ENCODE peak calls at places on chromosome 4, in eight cellular contexts. I, Q, W, J, M, A, N and Y are unnamed samples. For H3K27me3, the result is how much of the 10 kb centered on the place peaks cover.

GRCh38 chr4:115851918-115852766 is 738.7 kb upstream of the NDST4 start:
- DNase-seq in I (peak), Q (peak), W (no peak), J (no peak), M (no peak), A (no peak), N (peak), Y (peak)

GRCh38 chr4:138952405-138952804 is 63.2 kb upstream of the NOCT start:
- DNase-seq in I (peak), Q (no peak), W (peak), J (no peak), M (no peak), A (no peak), N (no peak), Y (no peak)

GRCh38 chr4:124121511-124121934 is 591.0 kb downstream of the ANKRD50 start:
- DNase-seq in I (peak), Q (no peak), W (no peak), J (no peak), M (no peak), A (no peak), N (no peak), Y (peak)

GRCh38 chr4:78722320-78722719 is 53.8 kb upstream of the BMP2K start:
- DNase-seq in I (no peak), Q (no peak), W (no peak), J (no peak), M (no peak), A (no peak), N (no peak), Y (no peak)

GRCh38 chr4:145912391-145912790 is 26.2 kb downstream of the ZNF827 start:
- DNase-seq in I (no peak), Q (no peak), W (no peak), J (no peak), M (no peak), A (no peak), N (no peak), Y (no peak)

GRCh38 chr4:142840516-142841123 is 5.5 kb downstream of the INPP4B start:
- DNase-seq in I (peak), Q (no peak), W (no peak), J (no peak), M (no peak), A (no peak), N (no peak), Y (peak)

GRCh38 chr4:6986067-6986780 is 56.9 kb upstream of the TADA2B start:
- DNase-seq in I (peak), Q (no peak), W (no peak), J (peak), M (no peak), A (no peak), N (peak), Y (peak)

GRCh38 chr4:20311863-20312262 is 60.2 kb downstream of the SLIT2 start:
- DNase-seq in I (no peak), Q (no peak), W (no peak), J (no peak), M (no peak), A (no peak), N (no peak), Y (no peak)

GRCh38 chr4:13990596-13991589 is 363.4 kb upstream of the BOD1L1 start:
- DNase-seq in I (no peak), Q (no peak), W (no peak), J (no peak), M (no peak), A (no peak), N (no peak), Y (peak)

GRCh38 chr4:142815834-142816233 is 30.3 kb downstream of the INPP4B start:
- DNase-seq in I (peak), Q (no peak), W (no peak), J (no peak), M (no peak), A (no peak), N (no peak), Y (peak)

GRCh38 chr4:141331534-141332358 is 111.1 kb downstream of the ZNF330 start:
- DNase-seq in I (no peak), Q (no peak), W (no peak), J (no peak), M (no peak), A (no peak), N (no peak), Y (no peak)

GRCh38 chr4:88012652-88013051 is 5.2 kb downstream of the PKD2 start:
- DNase-seq in I (no peak), Q (no peak), W (no peak), J (no peak), M (no peak), A (no peak), N (no peak), Y (no peak)

GRCh38 chr4:175394213-175394612 is 417.9 kb downstream of the GPM6A start:
- DNase-seq in I (no peak), Q (no peak), W (no peak), J (no peak), M (no peak), A (no peak), N (no peak), Y (no peak)

GRCh38 chr4:73606465-73606974 is 13.7 kb downstream of the RASSF6 start:
- DNase-seq in I (peak), Q (no peak), W (no peak), J (no peak), M (no peak), A (no peak), N (peak), Y (no peak)

GRCh38 chr4:18291981-18292380 is 270.4 kb upstream of the LCORL start:
- DNase-seq in I (no peak), Q (no peak), W (no peak), J (no peak), M (no peak), A (no peak), N (no peak), Y (no peak)

GRCh38 chr4:174215936-174216699 is 67.3 kb downstream of the FBXO8 start:
- DNase-seq in I (no peak), Q (no peak), W (no peak), J (no peak), M (no peak), A (no peak), N (no peak), Y (no peak)

GRCh38 chr4:174218127-174218790 is 65.2 kb downstream of the FBXO8 start:
- DNase-seq in I (no peak), Q (no peak), W (no peak), J (no peak), M (no peak), A (no peak), N (no peak), Y (no peak)

GRCh38 chr4:174215055-174215454 is 68.4 kb downstream of the FBXO8 start:
- DNase-seq in I (no peak), Q (no peak), W (no peak), J (no peak), M (no peak), A (no peak), N (no peak), Y (no peak)

GRCh38 chr4:174216935-174217272 is 66.6 kb downstream of the FBXO8 start:
- DNase-seq in I (no peak), Q (no peak), W (no peak), J (no peak), M (no peak), A (no peak), N (no peak), Y (no peak)

GRCh38 chr4:174217273-174218126 is 66.0 kb downstream of the FBXO8 start:
- DNase-seq in I (no peak), Q (no peak), W (no peak), J (peak), M (no peak), A (no peak), N (no peak), Y (no peak)
- H3K27me3 ChIP-seq in I (under half), Q (half or more), W (half or more), J (half or more), M (half or more), A (under half), N (half or more), Y (half or more)

GRCh38 chr4:8169763-8170162 is 11.2 kb upstream of the ABLIM2 start:
- DNase-seq in I (no peak), Q (no peak), W (no peak), J (no peak), M (no peak), A (no peak), N (no peak), Y (no peak)

GRCh38 chr4:8168832-8169598 is 10.4 kb upstream of the ABLIM2 start:
- DNase-seq in I (no peak), Q (no peak), W (no peak), J (no peak), M (no peak), A (no peak), N (no peak), Y (no peak)

GRCh38 chr4:8167815-8168214 is 9.2 kb upstream of the ABLIM2 start:
- DNase-seq in I (no peak), Q (no peak), W (no peak), J (no peak), M (no peak), A (no peak), N (no peak), Y (no peak)

GRCh38 chr4:8167291-8167690 is 8.7 kb upstream of the ABLIM2 start:
- DNase-seq in I (no peak), Q (no peak), W (no peak), J (no peak), M (no peak), A (no peak), N (no peak), Y (no peak)

DNA sequence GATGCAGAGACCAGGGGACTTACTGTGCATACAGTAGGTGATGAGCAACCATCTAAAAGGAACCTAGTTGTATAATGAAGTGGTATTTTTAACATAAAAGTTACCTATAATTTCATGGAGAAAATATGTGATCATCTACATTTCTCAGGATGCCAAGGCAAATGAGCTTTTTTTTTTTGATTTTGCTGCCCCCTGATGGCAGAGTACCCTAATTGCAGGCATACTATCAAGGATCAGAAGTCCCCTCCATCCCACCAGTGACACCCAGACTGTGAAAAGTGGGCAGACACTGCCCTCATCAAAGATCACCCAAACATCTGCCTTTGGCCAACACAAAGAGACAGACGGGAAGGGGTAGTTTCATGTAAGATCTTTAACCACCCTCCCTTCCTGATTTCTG is 9.6 kb upstream of the ABLIM2 start:
- DNase-seq in I (no peak), Q (no peak), W (no peak), J (no peak), M (no peak), A (no peak), N (no peak), Y (no peak)
- TF ChIP-seq CTCF in I (peak), Q (peak), W (peak), J (no peak), M (no peak), A (no peak), N (no peak), Y (peak)

GRCh38 chr4:3787489-3788365 is 21.5 kb downstream of the ADRA2C start:
- DNase-seq in I (no peak), Q (no peak), W (no peak), J (no peak), M (no peak), A (no peak), N (no peak), Y (no peak)

GRCh38 chr4:3788366-3788660 is 22.1 kb downstream of the ADRA2C start:
- DNase-seq in I (no peak), Q (no peak), W (no peak), J (no peak), M (no peak), A (no peak), N (no peak), Y (no peak)

GRCh38 chr4:3790006-3790561 is 23.9 kb downstream of the ADRA2C start:
- DNase-seq in I (no peak), Q (no peak), W (no peak), J (no peak), M (no peak), A (no peak), N (no peak), Y (no peak)

GRCh38 chr4:3791256-3791655 is 25.1 kb downstream of the ADRA2C start:
- DNase-seq in I (no peak), Q (no peak), W (no peak), J (no peak), M (no peak), A (no peak), N (no peak), Y (no peak)

DNA sequence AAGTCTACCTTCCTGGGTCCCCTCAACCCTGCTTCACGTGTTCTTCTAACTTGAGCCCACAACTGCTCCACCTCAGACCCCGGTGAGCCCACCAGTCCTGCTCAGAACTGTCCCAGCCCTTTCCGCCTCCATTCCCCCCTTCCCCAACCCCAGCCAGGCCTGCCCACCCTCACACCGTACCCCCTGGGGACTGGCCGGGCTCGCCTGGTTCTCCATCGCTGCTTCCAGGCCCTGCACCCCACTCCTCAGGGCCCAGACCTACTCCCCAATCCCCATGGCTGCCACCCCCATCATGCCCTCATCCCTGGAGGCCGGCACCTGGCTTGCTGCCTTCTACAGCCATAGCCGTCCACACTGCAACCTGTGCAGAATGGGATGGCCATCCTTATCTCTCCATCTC is 23.4 kb downstream of the ADRA2C start:
- DNase-seq in I (no peak), Q (no peak), W (no peak), J (no peak), M (no peak), A (no peak), N (no peak), Y (no peak)
- H3K27me3 ChIP-seq in I (under half), Q (under half), W (under half), J (under half), M (under half), A (under half), N (under half), Y (under half)

GRCh38 chr4:55736605-55737183 is 82.9 kb upstream of the EXOC1L start:
- DNase-seq in I (peak), Q (no peak), W (no peak), J (no peak), M (no peak), A (no peak), N (no peak), Y (no peak)
- TF ChIP-seq CTCF in I (peak), Q (peak), W (no peak), J (peak), M (no peak), A (peak), N (no peak), Y (no peak)

DNA sequence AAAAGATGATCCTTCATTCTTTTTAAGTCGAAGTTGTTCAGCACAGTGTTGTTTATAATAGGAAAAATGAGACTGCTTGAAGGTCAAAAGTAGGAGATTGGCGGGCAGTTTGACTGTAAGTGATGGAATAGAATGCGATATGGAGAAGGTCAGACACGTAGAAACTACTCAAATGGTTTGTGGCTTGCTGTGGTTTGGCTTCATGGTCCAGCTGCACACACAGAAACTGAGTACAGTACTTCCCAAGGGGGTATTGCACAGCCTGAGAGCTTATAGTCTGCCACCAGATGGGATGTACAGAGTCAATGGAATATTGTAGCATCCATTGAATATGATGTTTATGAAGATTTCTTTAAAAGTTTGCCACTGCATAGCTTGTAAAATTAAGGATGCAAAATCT is 41.1 kb upstream of the DKK2 start:
- DNase-seq in I (no peak), Q (no peak), W (no peak), J (no peak), M (no peak), A (no peak), N (no peak), Y (no peak)
- H3K27me3 ChIP-seq in I (under half), Q (under half), W (under half), J (under half), M (under half), A (under half), N (under half), Y (under half)

GRCh38 chr4:150816491-150816890 is 198.6 kb downstream of the LRBA start:
- DNase-seq in I (no peak), Q (no peak), W (no peak), J (no peak), M (no peak), A (no peak), N (no peak), Y (no peak)

GRCh38 chr4:150818661-150819060 is 196.4 kb downstream of the LRBA start:
- DNase-seq in I (peak), Q (no peak), W (no peak), J (no peak), M (no peak), A (no peak), N (no peak), Y (no peak)

GRCh38 chr4:150817017-150817416 is 198.1 kb downstream of the LRBA start:
- DNase-seq in I (no peak), Q (no peak), W (no peak), J (no peak), M (no peak), A (no peak), N (no peak), Y (no peak)

GRCh38 chr4:150818129-150818528 is 197.0 kb downstream of the LRBA start:
- DNase-seq in I (no peak), Q (no peak), W (no peak), J (no peak), M (no peak), A (no peak), N (no peak), Y (no peak)

GRCh38 chr4:150814873-150815272 is 200.2 kb downstream of the LRBA start:
- DNase-seq in I (peak), Q (no peak), W (no peak), J (no peak), M (no peak), A (no peak), N (no peak), Y (no peak)
- TF ChIP-seq CTCF in I (peak), Q (peak), W (no peak), J (peak), M (peak), A (no peak), N (no peak), Y (no peak)

GRCh38 chr4:31241504-31241903 is 521.3 kb downstream of the PCDH7 start:
- DNase-seq in I (no peak), Q (no peak), W (no peak), J (no peak), M (no peak), A (no peak), N (no peak), Y (no peak)

DNA sequence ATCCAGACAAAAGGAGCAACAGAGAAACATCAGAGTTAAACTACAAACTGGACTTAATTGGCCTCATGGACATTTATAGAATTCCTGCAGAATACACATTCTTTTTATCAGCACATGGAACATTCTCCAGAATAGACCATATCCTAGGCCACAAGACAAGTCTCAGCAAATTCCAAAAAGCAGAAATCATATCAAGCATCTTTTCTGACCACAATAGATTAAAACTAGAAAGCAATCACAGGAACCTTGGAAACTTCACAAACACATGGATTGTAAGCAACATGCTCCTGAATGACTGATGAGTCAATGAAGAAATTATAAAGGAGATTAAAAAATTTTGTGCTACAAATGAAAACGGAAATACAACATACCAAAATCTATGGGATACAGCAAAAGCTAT is 526.7 kb downstream of the PCDH7 start:
- DNase-seq in I (no peak), Q (no peak), W (no peak), J (no peak), M (no peak), A (no peak), N (no peak), Y (peak)
- H3K27me3 ChIP-seq in I (under half), Q (under half), W (under half), J (under half), M (under half), A (under half), N (under half), Y (under half)